ENCODE peak calls at places on chromosomes 1 and 21, in seven cellular contexts. A, D, H, C, E, J and F are unnamed samples.

GRCh38 chr1:245153081-245153644 is 1.6 kb upstream of the KIF26B start:
- DNase-seq in D (peak), A (peak), E (peak), J (peak), C (peak), H (peak), F (peak)

GRCh38 chr1:31701137-31701736 is 2.6 kb downstream of the COL16A1 start:
- DNase-seq in H (no peak), C (no peak), A (peak), J (peak), E (no peak), D (peak), F (no peak)

GRCh38 chr1:150718225-150718891 is 2.3 kb downstream of the HORMAD1 start:
- DNase-seq in A (no peak), H (no peak), E (no peak), C (no peak), J (no peak), D (no peak), F (no peak)

GRCh38 chr1:18972531-18972930 is 16.1 kb upstream of the IFFO2 start:
- DNase-seq in D (no peak), E (peak), H (no peak), A (no peak), J (no peak), C (no peak), F (no peak)

GRCh38 chr1:68046885-68047658 is 3.4 kb downstream of the DIRAS3 start:
- DNase-seq in H (no peak), A (no peak), C (no peak), D (no peak), E (no peak), J (no peak), F (no peak)

GRCh38 chr1:12591267-12591938 is 26.6 kb downstream of the DHRS3 start:
- DNase-seq in D (no peak), H (no peak), E (no peak), C (no peak), J (peak), A (peak), F (no peak)

GRCh38 chr1:219350172-219350571 is 176.5 kb downstream of the LYPLAL1 start:
- DNase-seq in C (no peak), E (no peak), A (no peak), D (no peak), J (no peak), H (no peak), F (no peak)

GRCh38 chr1:61114178-61114870 is 32.0 kb downstream of the NFIA start:
- DNase-seq in E (no peak), D (no peak), J (no peak), H (no peak), C (no peak), A (no peak), F (no peak)

GRCh38 chr1:192702212-192702993 is 66.5 kb downstream of the RGS13 start:
- DNase-seq in H (no peak), J (no peak), E (peak), D (no peak), C (no peak), A (no peak), F (no peak)

GRCh38 chr1:110513511-110513910 is 5.5 kb downstream of the KCNA10 start:
- DNase-seq in A (no peak), E (no peak), D (no peak), C (no peak), J (no peak), H (no peak), F (no peak)

GRCh38 chr21:38645282-38645681 is 147.0 kb upstream of the ERG start:
- DNase-seq in A (no peak), J (no peak), C (no peak), E (no peak), D (no peak), H (no peak), F (no peak)

GRCh38 chr1:151787689-151788088 is 2.6 kb downstream of the TDRKH start:
- DNase-seq in E (no peak), A (no peak), H (no peak), J (no peak), C (no peak), D (no peak), F (no peak)

GRCh38 chr1:202812176-202813026 is 1.6 kb downstream of the PCAT6 start:
- DNase-seq in E (no peak), A (peak), J (no peak), D (no peak), H (no peak), C (no peak), F (no peak)

GRCh38 chr1:147167361-147167760 is 4.9 kb downstream of the PRKAB2 start:
- DNase-seq in E (no peak), J (no peak), D (no peak), H (no peak), A (no peak), C (no peak), F (no peak)

GRCh38 chr1:234111458-234112142 is 207.1 kb downstream of the SLC35F3 start:
- DNase-seq in C (peak), E (no peak), H (no peak), D (no peak), J (no peak), A (peak), F (peak)

GRCh38 chr1:154441241-154441888 is 36.2 kb downstream of the IL6R start:
- DNase-seq in J (no peak), D (no peak), C (no peak), H (no peak), A (no peak), E (no peak), F (no peak)

GRCh38 chr1:178645157-178645825 is 79.8 kb upstream of the RALGPS2 start:
- DNase-seq in D (no peak), A (no peak), C (peak), E (no peak), J (no peak), H (no peak), F (no peak)

GRCh38 chr1:3746784-3747521 is 5.3 kb upstream of the CCDC27 start:
- DNase-seq in D (no peak), E (no peak), J (peak), H (peak), C (peak), A (peak), F (peak)

GRCh38 chr1:243507672-243508302 is 251.9 kb downstream of the SDCCAG8 start:
- DNase-seq in D (no peak), A (no peak), E (no peak), H (no peak), C (no peak), J (no peak), F (no peak)

GRCh38 chr1:26721669-26722355 is 26.0 kb downstream of the ARID1A start:
- DNase-seq in J (no peak), D (no peak), E (peak), C (no peak), H (no peak), A (no peak), F (no peak)

GRCh38 chr1:115838805-115839705 is 1.9 kb downstream of the NHLH2 start:
- DNase-seq in C (peak), E (no peak), J (no peak), H (peak), A (no peak), D (no peak), F (peak)